ENCODE peak calls at places on chromosomes 3 and 15, in eight cellular contexts. One of them, this sample, is unnamed.

GRCh38 chr3:31762888-31763351 is 218.1 kb downstream of the OSBPL10 start:
- DNase-seq in GM19239: no peak
- DNase-seq in cardiac fibroblast: no peak
- DNase-seq in AG09319: no peak
- DNase-seq in mucosa of gallbladder: no peak
- DNase-seq in right cardiac atrium: no peak
- DNase-seq in nucleus accumbens: no peak
- DNase-seq in NCI-H774: no peak
- DNase-seq in this sample: no peak

GRCh38 chr3:146968204-146968651 is 363.1 kb upstream of the PLSCR5 start:
- DNase-seq in nucleus accumbens: no peak
- DNase-seq in GM19239: no peak
- DNase-seq in mucosa of gallbladder: no peak
- DNase-seq in NCI-H774: no peak
- DNase-seq in cardiac fibroblast: peak
- DNase-seq in right cardiac atrium: no peak
- DNase-seq in AG09319: peak
- DNase-seq in this sample: peak

GRCh38 chr15:58264068-58264971 is 126.1 kb downstream of the AQP9 start:
- DNase-seq in nucleus accumbens: no peak
- DNase-seq in AG09319: no peak
- DNase-seq in GM19239: no peak
- DNase-seq in right cardiac atrium: no peak
- DNase-seq in NCI-H774: no peak
- DNase-seq in cardiac fibroblast: no peak
- DNase-seq in mucosa of gallbladder: no peak
- DNase-seq in this sample: no peak

GRCh38 chr15:100170280-100170654 is 171.5 kb downstream of the ADAMTS17 start:
- DNase-seq in nucleus accumbens: no peak
- DNase-seq in right cardiac atrium: no peak
- DNase-seq in NCI-H774: no peak
- DNase-seq in cardiac fibroblast: no peak
- DNase-seq in AG09319: no peak
- DNase-seq in GM19239: no peak
- DNase-seq in mucosa of gallbladder: no peak
- DNase-seq in this sample: no peak

GRCh38 chr15:54208786-54209185 is 230.5 kb downstream of the UNC13C start:
- DNase-seq in cardiac fibroblast: no peak
- DNase-seq in NCI-H774: no peak
- DNase-seq in right cardiac atrium: no peak
- DNase-seq in GM19239: no peak
- DNase-seq in AG09319: no peak
- DNase-seq in mucosa of gallbladder: no peak
- DNase-seq in nucleus accumbens: no peak
- DNase-seq in this sample: no peak

GRCh38 chr3:41418961-41419691 is 219.8 kb downstream of the CTNNB1 start:
- DNase-seq in AG09319: no peak
- DNase-seq in GM19239: no peak
- DNase-seq in mucosa of gallbladder: no peak
- DNase-seq in nucleus accumbens: no peak
- DNase-seq in cardiac fibroblast: peak
- DNase-seq in right cardiac atrium: no peak
- DNase-seq in NCI-H774: no peak
- DNase-seq in this sample: peak

GRCh38 chr15:74132681-74133070 is 2.3 kb downstream of the ISLR2 start:
- DNase-seq in AG09319: no peak
- DNase-seq in right cardiac atrium: no peak
- DNase-seq in GM19239: no peak
- DNase-seq in cardiac fibroblast: peak
- DNase-seq in nucleus accumbens: no peak
- DNase-seq in NCI-H774: no peak
- DNase-seq in mucosa of gallbladder: no peak
- DNase-seq in this sample: no peak

GRCh38 chr15:89809093-89809786 is 5.4 kb downstream of the ANPEP start:
- DNase-seq in mucosa of gallbladder: no peak
- DNase-seq in GM19239: no peak
- DNase-seq in AG09319: no peak
- DNase-seq in cardiac fibroblast: peak
- DNase-seq in nucleus accumbens: no peak
- DNase-seq in right cardiac atrium: no peak
- DNase-seq in NCI-H774: no peak
- DNase-seq in this sample: no peak

GRCh38 chr15:38129531-38130199 is 123.0 kb upstream of the SPRED1 start:
- DNase-seq in right cardiac atrium: peak
- DNase-seq in nucleus accumbens: no peak
- DNase-seq in cardiac fibroblast: peak
- DNase-seq in GM19239: no peak
- DNase-seq in NCI-H774: no peak
- DNase-seq in mucosa of gallbladder: peak
- DNase-seq in AG09319: peak
- DNase-seq in this sample: peak

GRCh38 chr3:126389112-126389791 is 5.5 kb upstream of the CFAP100 start:
- DNase-seq in AG09319: peak
- DNase-seq in right cardiac atrium: peak
- DNase-seq in mucosa of gallbladder: peak
- DNase-seq in cardiac fibroblast: peak
- DNase-seq in GM19239: peak
- DNase-seq in NCI-H774: peak
- DNase-seq in nucleus accumbens: peak
- DNase-seq in this sample: peak

GRCh38 chr3:106392905-106393304 is 524.1 kb upstream of the CBLB start:
- DNase-seq in AG09319: no peak
- DNase-seq in cardiac fibroblast: peak
- DNase-seq in mucosa of gallbladder: no peak
- DNase-seq in right cardiac atrium: no peak
- DNase-seq in GM19239: no peak
- DNase-seq in NCI-H774: no peak
- DNase-seq in nucleus accumbens: no peak
- DNase-seq in this sample: peak

GRCh38 chr3:196108075-196108743 is 26.3 kb upstream of the TFRC start:
- DNase-seq in AG09319: no peak
- DNase-seq in GM19239: no peak
- DNase-seq in mucosa of gallbladder: no peak
- DNase-seq in nucleus accumbens: no peak
- DNase-seq in cardiac fibroblast: no peak
- DNase-seq in NCI-H774: no peak
- DNase-seq in right cardiac atrium: no peak
- DNase-seq in this sample: no peak

GRCh38 chr3:123102249-123102648 is 35.4 kb downstream of the PDIA5 start:
- DNase-seq in GM19239: no peak
- DNase-seq in NCI-H774: no peak
- DNase-seq in mucosa of gallbladder: no peak
- DNase-seq in right cardiac atrium: no peak
- DNase-seq in cardiac fibroblast: no peak
- DNase-seq in AG09319: no peak
- DNase-seq in nucleus accumbens: no peak
- DNase-seq in this sample: no peak

GRCh38 chr15:40555876-40556275 is 9.0 kb downstream of the CCDC32 start:
- DNase-seq in AG09319: no peak
- DNase-seq in GM19239: no peak
- DNase-seq in cardiac fibroblast: no peak
- DNase-seq in mucosa of gallbladder: no peak
- DNase-seq in right cardiac atrium: no peak
- DNase-seq in nucleus accumbens: no peak
- DNase-seq in NCI-H774: no peak
- DNase-seq in this sample: no peak

GRCh38 chr15:44545934-44546802 is 9.2 kb downstream of the EIF3J start:
- DNase-seq in cardiac fibroblast: peak
- DNase-seq in GM19239: no peak
- DNase-seq in nucleus accumbens: no peak
- DNase-seq in mucosa of gallbladder: no peak
- DNase-seq in NCI-H774: no peak
- DNase-seq in right cardiac atrium: no peak
- DNase-seq in AG09319: no peak
- DNase-seq in this sample: no peak

GRCh38 chr3:29065211-29065785 is 215.6 kb upstream of the RBMS3 start:
- DNase-seq in nucleus accumbens: peak
- DNase-seq in GM19239: no peak
- DNase-seq in cardiac fibroblast: peak
- DNase-seq in mucosa of gallbladder: peak
- DNase-seq in NCI-H774: peak
- DNase-seq in AG09319: peak
- DNase-seq in right cardiac atrium: peak
- DNase-seq in this sample: peak

GRCh38 chr3:96813820-96814580 is 394 bp upstream of the EPHA6 start:
- DNase-seq in nucleus accumbens: no peak
- DNase-seq in mucosa of gallbladder: peak
- DNase-seq in NCI-H774: peak
- DNase-seq in right cardiac atrium: peak
- DNase-seq in GM19239: peak
- DNase-seq in AG09319: peak
- DNase-seq in cardiac fibroblast: peak
- DNase-seq in this sample: peak

GRCh38 chr15:23687143-23687470 is at the start of gene NDN:
- DNase-seq in GM19239: no peak
- DNase-seq in cardiac fibroblast: peak
- DNase-seq in NCI-H774: no peak
- DNase-seq in mucosa of gallbladder: peak
- DNase-seq in right cardiac atrium: peak
- DNase-seq in nucleus accumbens: no peak
- DNase-seq in AG09319: no peak
- DNase-seq in this sample: peak

GRCh38 chr3:141415959-141416358 is 47.7 kb downstream of the ZBTB38 start:
- DNase-seq in nucleus accumbens: no peak
- DNase-seq in GM19239: no peak
- DNase-seq in NCI-H774: no peak
- DNase-seq in AG09319: no peak
- DNase-seq in mucosa of gallbladder: no peak
- DNase-seq in right cardiac atrium: no peak
- DNase-seq in cardiac fibroblast: no peak
- DNase-seq in this sample: no peak

GRCh38 chr3:28317438-28318022 is 31.0 kb upstream of the ZCWPW2 start:
- DNase-seq in mucosa of gallbladder: peak
- DNase-seq in cardiac fibroblast: peak
- DNase-seq in AG09319: no peak
- DNase-seq in NCI-H774: peak
- DNase-seq in right cardiac atrium: no peak
- DNase-seq in nucleus accumbens: no peak
- DNase-seq in GM19239: peak
- DNase-seq in this sample: no peak

GRCh38 chr3:188268336-188268735 is 114.4 kb downstream of the LPP start:
- DNase-seq in GM19239: no peak
- DNase-seq in AG09319: no peak
- DNase-seq in mucosa of gallbladder: no peak
- DNase-seq in NCI-H774: no peak
- DNase-seq in nucleus accumbens: no peak
- DNase-seq in cardiac fibroblast: no peak
- DNase-seq in right cardiac atrium: no peak
- DNase-seq in this sample: no peak

GRCh38 chr15:49718234-49718633 is 97.4 kb downstream of the DTWD1 start:
- DNase-seq in mucosa of gallbladder: no peak
- DNase-seq in cardiac fibroblast: peak
- DNase-seq in nucleus accumbens: no peak
- DNase-seq in AG09319: peak
- DNase-seq in right cardiac atrium: no peak
- DNase-seq in GM19239: no peak
- DNase-seq in NCI-H774: no peak
- DNase-seq in this sample: peak

GRCh38 chr15:77038312-77039216 is 32.3 kb downstream of the TSPAN3 start:
- DNase-seq in AG09319: no peak
- DNase-seq in right cardiac atrium: no peak
- DNase-seq in nucleus accumbens: no peak
- DNase-seq in NCI-H774: no peak
- DNase-seq in mucosa of gallbladder: no peak
- DNase-seq in GM19239: no peak
- DNase-seq in cardiac fibroblast: no peak
- DNase-seq in this sample: no peak

GRCh38 chr3:49930241-49930690 is 655 bp upstream of the MON1A start:
- DNase-seq in cardiac fibroblast: no peak
- DNase-seq in nucleus accumbens: no peak
- DNase-seq in AG09319: no peak
- DNase-seq in right cardiac atrium: no peak
- DNase-seq in GM19239: no peak
- DNase-seq in NCI-H774: no peak
- DNase-seq in mucosa of gallbladder: no peak
- DNase-seq in this sample: no peak

GRCh38 chr15:39628131-39628482 is 47.2 kb downstream of the THBS1 start:
- DNase-seq in NCI-H774: no peak
- DNase-seq in cardiac fibroblast: no peak
- DNase-seq in AG09319: no peak
- DNase-seq in nucleus accumbens: no peak
- DNase-seq in right cardiac atrium: no peak
- DNase-seq in GM19239: no peak
- DNase-seq in mucosa of gallbladder: no peak
- DNase-seq in this sample: no peak

GRCh38 chr3:193732391-193732790 is 139.4 kb downstream of the OPA1 start:
- DNase-seq in NCI-H774: no peak
- DNase-seq in AG09319: peak
- DNase-seq in GM19239: no peak
- DNase-seq in cardiac fibroblast: peak
- DNase-seq in mucosa of gallbladder: peak
- DNase-seq in right cardiac atrium: no peak
- DNase-seq in nucleus accumbens: no peak
- DNase-seq in this sample: peak